ENCODE peak calls at places on chromosomes 6 and 20, in five cellular contexts. C is stimulated activated CD4-positive, alpha-beta T cell treated with anti-CD3 and anti-CD28 coated beads, Interleukin-1b, Interleukin-23, amount 100 ng/mL, for 48 hours; U is iPS DF 6.9; K is fibroblast of gingiva; Y is ELR. E is an unnamed sample.

GRCh38 chr20:7841967-7842301 is 98.3 kb downstream of the HAO1 start:
- DNase-seq in C (no peak), U (no peak), K (peak; percentile 83), Y (peak; percentile 89), E (peak; percentile 25)

GRCh38 chr20:62652051-62652893 is 10.0 kb downstream of the SLCO4A1 start:
- DNase-seq in Y (peak; percentile 98), U (no peak), C (peak; percentile 64), K (peak; percentile 99), E (peak; percentile 64)

GRCh38 chr6:72748759-72749158 is 126.9 kb downstream of the KCNQ5 start:
- DNase-seq in U (no peak), Y (peak; percentile 86), K (peak; percentile 86), C (peak; percentile 10), E (no peak)

GRCh38 chr20:61331542-61331941 is 79.5 kb downstream of the CDH4 start:
- DNase-seq in U (no peak), Y (no peak), C (no peak), K (no peak), E (no peak)

GRCh38 chr6:27312146-27312949 is at the start of gene POM121L2:
- DNase-seq in K (peak; percentile 33), C (peak; percentile 52), U (no peak), Y (peak; percentile 65), E (no peak)

GRCh38 chr20:54980321-54980960 is 505.0 kb downstream of the DOK5 start:
- DNase-seq in K (no peak), C (no peak), Y (peak; percentile 0), U (no peak), E (no peak)

GRCh38 chr20:21159658-21160380 is 33.9 kb downstream of the KIZ start:
- DNase-seq in U (no peak), K (no peak), C (no peak), Y (no peak), E (no peak)

GRCh38 chr6:168658059-168658458 is 217.1 kb downstream of the SMOC2 start:
- DNase-seq in C (no peak), K (no peak), U (no peak), Y (no peak), E (no peak)

GRCh38 chr6:32045811-32046449 is 7.7 kb downstream of the CYP21A2 start:
- DNase-seq in Y (no peak), C (no peak), U (no peak), K (no peak), E (no peak)

GRCh38 chr6:99495466-99495865 is 19.8 kb downstream of the USP45 start:
- DNase-seq in Y (no peak), C (no peak), K (no peak), U (no peak), E (no peak)

GRCh38 chr6:87274660-87275273 is 47.6 kb upstream of the SMIM8 start:
- DNase-seq in C (no peak), U (no peak), Y (peak; percentile 35), K (peak; percentile 54), E (no peak)

GRCh38 chr6:70166088-70166958 is 136.6 kb downstream of the COL9A1 start:
- DNase-seq in C (peak; percentile 38), U (peak; percentile 16), Y (peak; percentile 62), K (peak; percentile 14), E (peak; percentile 79)

GRCh38 chr6:145643760-145644159 is 91.6 kb downstream of the EPM2A start:
- DNase-seq in Y (peak; percentile 76), K (no peak), C (no peak), U (no peak), E (no peak)

GRCh38 chr20:51488331-51488730 is 54.2 kb downstream of the NFATC2 start:
- DNase-seq in U (no peak), Y (no peak), K (peak; percentile 44), C (no peak), E (no peak)